ENCODE peak calls at places on chromosomes 7 and 10, in six cellular contexts. S is cardiac muscle cell, Z is H9, V is hepatocyte, E is uterus, X is IMR-90. J is an unnamed sample. For H3K4me1, the result is how much of the 10 kb centered on the place peaks cover.

GRCh38 chr7:12386237-12386839 is 17.3 kb downstream of the VWDE start:
- DNase-seq in X (no peak), Z (no peak), E (no peak), V (no peak), S (no peak), J (peak)

GRCh38 chr10:670990-671389 is 18.5 kb downstream of the DIP2C start:
- DNase-seq in X (no peak), E (no peak), V (no peak), Z (no peak), S (no peak), J (no peak)

GRCh38 chr7:139731802-139732470 is 45.9 kb downstream of the HIPK2 start:
- DNase-seq in S (peak), E (peak), Z (no peak), V (peak), X (peak), J (no peak)

GRCh38 chr7:5266148-5267028 is 16.4 kb upstream of the SLC29A4 start:
- DNase-seq in E (no peak), V (no peak), X (no peak), S (no peak), Z (peak), J (peak)

GRCh38 chr7:16986775-16987174 is 105.0 kb upstream of the AGR3 start:
- DNase-seq in X (no peak), E (no peak), S (no peak), Z (no peak), V (no peak), J (no peak)

GRCh38 chr10:126839094-126839761 is 66.0 kb upstream of the DOCK1 start:
- DNase-seq in S (no peak), V (peak), E (no peak), X (no peak), Z (no peak), J (peak)

GRCh38 chr10:27861781-27862180 is 116.2 kb upstream of the MKX start:
- DNase-seq in S (no peak), E (no peak), X (no peak), Z (no peak), V (no peak), J (no peak)

GRCh38 chr10:369441-370221 is 234.4 kb downstream of the ZMYND11 start:
- DNase-seq in S (peak), E (peak), V (peak), X (peak), Z (no peak), J (no peak)

GRCh38 chr10:52135101-52135500 is 179.0 kb upstream of the DKK1 start:
- DNase-seq in E (no peak), V (no peak), Z (no peak), X (no peak), S (no peak), J (no peak)

GRCh38 chr7:112603673-112604072 is 122.9 kb downstream of the LSMEM1 start:
- DNase-seq in E (no peak), V (no peak), S (no peak), Z (no peak), X (no peak), J (no peak)

GRCh38 chr10:17175551-17175950 is 25.9 kb downstream of the TRDMT1 start:
- DNase-seq in V (no peak), E (no peak), S (peak), X (peak), Z (no peak), J (no peak)

GRCh38 chr7:91050677-91051076 is 213.6 kb upstream of the FZD1 start:
- DNase-seq in S (no peak), X (no peak), E (no peak), V (no peak), Z (no peak), J (no peak)

DNA sequence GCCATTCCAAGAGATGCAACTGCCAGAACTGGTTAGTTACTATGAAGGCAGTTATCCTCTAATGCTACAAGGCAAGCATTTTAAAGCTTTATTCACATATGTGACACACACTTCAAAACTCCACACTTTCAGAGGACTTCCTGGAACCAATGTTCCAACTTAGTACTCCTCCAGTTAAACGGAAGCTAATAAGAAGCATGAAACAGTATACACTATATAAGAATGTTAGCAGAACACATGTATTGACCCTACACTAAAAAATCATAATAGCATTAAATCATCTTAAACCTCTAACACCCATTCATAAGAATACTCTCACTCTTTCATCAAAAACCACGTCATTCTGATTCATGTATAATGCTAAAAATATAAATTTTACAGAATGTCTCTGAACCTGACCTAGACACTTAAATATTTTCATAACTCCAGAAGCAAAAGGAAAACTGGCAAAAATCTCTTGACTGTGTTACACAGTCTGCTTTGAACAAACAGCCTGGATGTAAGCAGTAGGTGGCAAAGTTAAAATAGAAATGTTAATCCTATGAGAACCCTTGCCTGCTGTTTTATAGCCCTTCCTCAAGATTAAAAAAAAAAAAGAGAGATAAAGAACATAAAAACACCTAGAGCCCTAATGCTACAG is 135.0 kb downstream of the SEMA3C start:
- DNase-seq in Z (no peak), E (no peak), V (no peak), X (peak), S (no peak), J (no peak)
- H3K4me1 ChIP-seq in Z (under half), E (under half), V (under half), X (under half), S (under half), J (under half)

GRCh38 chr10:8058274-8059111 is 4.0 kb downstream of the GATA3 start:
- DNase-seq in V (no peak), Z (peak), X (no peak), E (no peak), S (no peak), J (no peak)

GRCh38 chr10:8060704-8061121 is 6.2 kb downstream of the GATA3 start:
- DNase-seq in X (no peak), V (no peak), E (no peak), S (no peak), Z (no peak), J (no peak)

GRCh38 chr10:8059191-8059936 is 4.9 kb downstream of the GATA3 start:
- DNase-seq in V (no peak), S (no peak), E (no peak), X (no peak), Z (peak), J (no peak)

GRCh38 chr10:8061274-8062211 is 7.1 kb downstream of the GATA3 start:
- DNase-seq in E (no peak), V (no peak), Z (no peak), X (no peak), S (no peak), J (no peak)

DNA sequence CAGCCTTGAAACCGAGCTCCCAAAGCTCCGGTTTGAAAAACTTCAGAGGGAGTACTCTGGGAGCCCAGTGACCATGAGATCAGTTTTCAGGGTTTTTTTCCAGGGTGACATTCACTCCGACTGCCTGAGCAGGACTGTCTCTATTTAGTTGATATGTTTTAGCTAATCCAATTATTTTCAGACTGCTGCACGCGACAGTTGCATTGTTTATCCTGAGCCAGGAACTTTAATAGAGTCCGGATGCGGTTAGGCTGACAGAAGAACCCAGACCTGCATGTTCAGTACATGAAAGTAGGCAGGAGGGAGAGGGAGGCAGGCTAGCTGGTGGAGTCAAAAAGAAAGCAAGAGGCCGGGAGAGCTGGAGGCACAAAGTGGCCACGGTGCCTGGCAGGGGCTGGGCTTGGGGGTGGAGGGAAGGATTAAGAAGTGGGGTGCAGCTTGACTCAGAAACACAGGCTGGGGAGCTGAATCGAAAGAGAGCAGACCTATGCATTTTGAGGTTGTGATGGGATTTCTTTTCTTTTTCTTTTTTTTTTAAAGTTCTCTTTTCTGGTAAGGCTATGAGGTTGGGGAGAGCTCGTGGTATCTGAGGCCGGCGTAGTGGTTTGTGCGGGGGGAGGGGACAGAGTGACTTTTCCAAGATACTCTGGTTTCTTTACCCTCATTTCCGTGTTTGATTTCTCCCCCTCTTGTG is 5.7 kb downstream of the GATA3 start:
- DNase-seq in S (no peak), Z (peak), V (peak), X (peak), E (no peak), J (peak)
- H3K4me1 ChIP-seq in S (under half), Z (under half), V (under half), X (under half), E (under half), J (under half)

GRCh38 chr7:129832282-129832681 is 120.5 kb downstream of the UBE2H start:
- DNase-seq in X (no peak), V (no peak), S (no peak), E (no peak), Z (no peak), J (no peak)
- H3K4me1 ChIP-seq in X (under half), V (under half), S (under half), E (under half), Z (under half), J (under half)

GRCh38 chr10:4763513-4763912 is 62.5 kb upstream of the AKR1E2 start:
- DNase-seq in X (no peak), S (no peak), Z (no peak), V (no peak), E (no peak), J (no peak)
- H3K4me1 ChIP-seq in X (under half), S (under half), Z (under half), V (under half), E (under half), J (under half)